ENCODE peak calls at places on chromosome 18, in six cellular contexts. S, M, D, E, T and Q are unnamed samples.

GRCh38 chr18:44039216-44039615 is 641.5 kb upstream of the SETBP1 start:
- DNase-seq in D (no peak), T (no peak), E (no peak), S (no peak), M (no peak), Q (no peak)

GRCh38 chr18:73235491-73235890 is 367.7 kb upstream of the NETO1 start:
- DNase-seq in T (peak; percentile 97), D (no peak), S (no peak), M (no peak), E (peak; percentile 50), Q (no peak)

GRCh38 chr18:58178476-58178875 is 134.4 kb downstream of the NEDD4L start:
- DNase-seq in E (no peak), S (no peak), D (no peak), T (no peak), M (no peak), Q (no peak)

GRCh38 chr18:7567487-7568425 is 640 bp downstream of the PTPRM start:
- DNase-seq in M (peak; percentile 63), T (peak; percentile 53), E (peak; percentile 19), D (peak; percentile 48), S (no peak), Q (no peak)

GRCh38 chr18:46768166-46768921 is 11.5 kb upstream of the ST8SIA5 start:
- DNase-seq in D (no peak), M (no peak), T (no peak), E (no peak), S (no peak), Q (no peak)

GRCh38 chr18:12657048-12657848 is 659 bp downstream of the SPIRE1 start:
- DNase-seq in E (peak; percentile 46), S (no peak), D (peak; percentile 27), M (peak; percentile 55), T (peak; percentile 57), Q (peak; percentile 59)

GRCh38 chr18:57683470-57683869 is 61.8 kb upstream of the NARS1 start:
- DNase-seq in S (no peak), D (no peak), T (no peak), E (no peak), M (no peak), Q (no peak)

GRCh38 chr18:3867768-3868445 is 417.9 kb downstream of the TGIF1 start:
- DNase-seq in E (no peak), D (peak; percentile 41), T (no peak), S (no peak), M (no peak), Q (no peak)

GRCh38 chr18:47745227-47745626 is 185.2 kb downstream of the SMAD2 start:
- DNase-seq in M (no peak), T (no peak), S (no peak), D (no peak), E (no peak), Q (no peak)

GRCh38 chr18:22230403-22231042 is 61.1 kb downstream of the GATA6 start:
- DNase-seq in S (no peak), M (no peak), D (no peak), E (no peak), T (peak; percentile 57), Q (no peak)

GRCh38 chr18:61736168-61736567 is 156.6 kb downstream of the RNF152 start:
- DNase-seq in T (no peak), E (no peak), S (no peak), M (no peak), D (no peak), Q (no peak)

GRCh38 chr18:50659091-50660003 is 99.5 kb downstream of the MAPK4 start:
- DNase-seq in D (peak; percentile 27), S (no peak), T (peak; percentile 64), M (no peak), E (no peak), Q (peak; percentile 46)

GRCh38 chr18:71942433-71942832 is 601.7 kb downstream of the CBLN2 start:
- DNase-seq in E (no peak), D (no peak), T (peak; percentile 11), M (no peak), S (no peak), Q (no peak)

GRCh38 chr18:11946756-11947155 is 34.6 kb upstream of the IMPA2 start:
- DNase-seq in D (no peak), M (no peak), T (peak; percentile 46), S (no peak), E (no peak), Q (peak; percentile 78)

GRCh38 chr18:62788891-62789290 is 73.5 kb downstream of the PHLPP1 start:
- DNase-seq in D (no peak), S (no peak), E (no peak), T (no peak), M (no peak), Q (no peak)

GRCh38 chr18:79459946-79460345 is 64.2 kb downstream of the NFATC1 start:
- DNase-seq in S (no peak), T (no peak), E (peak; percentile 53), D (no peak), M (no peak), Q (no peak)

GRCh38 chr18:3329471-3329870 is 67.5 kb downstream of the MYL12B start:
- DNase-seq in D (no peak), E (no peak), S (peak; percentile 57), M (no peak), T (peak; percentile 70), Q (no peak)

GRCh38 chr18:56532176-56532840 is 106.1 kb downstream of the TXNL1 start:
- DNase-seq in T (peak; percentile 42), M (no peak), E (peak; percentile 30), S (no peak), D (peak; percentile 17), Q (no peak)

GRCh38 chr18:9700261-9700796 is 7.8 kb upstream of the RAB31 start:
- DNase-seq in E (no peak), M (no peak), S (no peak), T (no peak), D (no peak), Q (no peak)

GRCh38 chr18:50855976-50856772 is 22.7 kb upstream of the ME2 start:
- DNase-seq in D (no peak), E (no peak), T (no peak), M (no peak), S (no peak), Q (no peak)

GRCh38 chr18:79533591-79533990 is 137.9 kb downstream of the NFATC1 start:
- DNase-seq in E (no peak), S (no peak), D (no peak), M (no peak), T (no peak), Q (no peak)

GRCh38 chr18:35474884-35475283 is 22.9 kb downstream of the INO80C start:
- DNase-seq in M (no peak), D (no peak), E (no peak), T (no peak), S (no peak), Q (no peak)

GRCh38 chr18:49907346-49907929 is 94.1 kb upstream of the ACAA2 start:
- DNase-seq in M (no peak), D (peak; percentile 44), T (no peak), E (no peak), S (no peak), Q (no peak)

GRCh38 chr18:59180150-59180845 is 39.7 kb upstream of the GRP start:
- DNase-seq in S (no peak), T (peak; percentile 16), M (no peak), D (no peak), E (no peak), Q (no peak)

GRCh38 chr18:49045585-49045984 is 94.8 kb upstream of the SMAD7 start:
- DNase-seq in E (no peak), D (no peak), M (no peak), S (no peak), T (no peak), Q (peak; percentile 53)

GRCh38 chr18:73741946-73742345 is 405.7 kb downstream of the FBXO15 start:
- DNase-seq in T (peak; percentile 59), M (no peak), E (no peak), S (no peak), D (no peak), Q (no peak)

GRCh38 chr18:49886891-49887764 is 73.8 kb upstream of the ACAA2 start:
- DNase-seq in E (no peak), M (peak; percentile 29), D (no peak), T (peak; percentile 43), S (no peak), Q (peak; percentile 9)

GRCh38 chr18:13630869-13631268 is 95.5 kb downstream of the FAM210A start:
- DNase-seq in M (no peak), D (no peak), E (no peak), T (no peak), S (no peak), Q (no peak)

GRCh38 chr18:58230438-58231179 is 186.6 kb downstream of the NEDD4L start:
- DNase-seq in D (no peak), T (peak; percentile 97), S (no peak), E (no peak), M (no peak), Q (no peak)

GRCh38 chr18:3741333-3741732 is 291.4 kb downstream of the TGIF1 start:
- DNase-seq in S (no peak), E (no peak), D (no peak), T (no peak), M (no peak), Q (no peak)

GRCh38 chr18:48575301-48575657 is 36.4 kb downstream of the CTIF start:
- DNase-seq in T (no peak), D (no peak), M (no peak), S (no peak), E (no peak), Q (no peak)

GRCh38 chr18:37483221-37483971 is 82.2 kb downstream of the CELF4 start:
- DNase-seq in E (no peak), S (no peak), D (no peak), T (peak; percentile 36), M (peak; percentile 69), Q (peak; percentile 32)

GRCh38 chr18:54149078-54149697 is 75.3 kb downstream of the MBD2 start:
- DNase-seq in D (no peak), S (no peak), T (peak; percentile 93), M (peak; percentile 35), E (peak; percentile 45), Q (peak; percentile 21)

GRCh38 chr18:11095674-11096293 is 53.6 kb downstream of the PIEZO2 start:
- DNase-seq in M (no peak), E (no peak), S (no peak), D (no peak), T (no peak), Q (no peak)

GRCh38 chr18:77100751-77101355 is 31.7 kb downstream of the MBP start:
- DNase-seq in T (peak; percentile 82), E (no peak), M (no peak), S (no peak), D (no peak), Q (no peak)

GRCh38 chr18:2894131-2894840 is 47.5 kb downstream of the EMILIN2 start:
- DNase-seq in E (no peak), S (no peak), M (no peak), T (no peak), D (no peak), Q (no peak)

GRCh38 chr18:78875268-78875997 is 104.2 kb upstream of the SALL3 start:
- DNase-seq in E (peak; percentile 40), D (peak; percentile 0), S (peak; percentile 9), T (no peak), M (peak; percentile 59), Q (peak; percentile 50)

GRCh38 chr18:3389977-3390376 is 60.0 kb upstream of the TGIF1 start:
- DNase-seq in E (no peak), D (no peak), S (no peak), M (no peak), T (no peak), Q (no peak)